ENCODE peak calls at places on chromosomes 13 and 19, in six cellular contexts. One of them, this sample, is unnamed.

GRCh38 chr19:12757544-12758274 is 6.1 kb downstream of the BEST2 start:
- DNase-seq in cardiac muscle cell: peak; percentile 76
- DNase-seq in upper lobe of right lung: peak; percentile 86
- DNase-seq in neural progenitor cell: peak; percentile 90
- DNase-seq in fibroblast of mammary gland: peak; percentile 68
- DNase-seq in LNCaP clone FGC: peak; percentile 23
- DNase-seq in this sample: peak; percentile 88

GRCh38 chr13:36341718-36342117 is 4.5 kb downstream of the SPART start:
- DNase-seq in cardiac muscle cell: no peak
- DNase-seq in upper lobe of right lung: no peak
- DNase-seq in neural progenitor cell: no peak
- DNase-seq in fibroblast of mammary gland: peak; percentile 58
- DNase-seq in LNCaP clone FGC: no peak
- DNase-seq in this sample: no peak

GRCh38 chr13:106847049-106847448 is 279.1 kb upstream of the ARGLU1 start:
- DNase-seq in cardiac muscle cell: no peak
- DNase-seq in upper lobe of right lung: no peak
- DNase-seq in neural progenitor cell: no peak
- DNase-seq in fibroblast of mammary gland: no peak
- DNase-seq in LNCaP clone FGC: no peak
- DNase-seq in this sample: no peak

GRCh38 chr13:44668707-44669106 is 92.6 kb upstream of the TSC22D1 start:
- DNase-seq in cardiac muscle cell: no peak
- DNase-seq in upper lobe of right lung: no peak
- DNase-seq in neural progenitor cell: no peak
- DNase-seq in fibroblast of mammary gland: peak; percentile 29
- DNase-seq in LNCaP clone FGC: no peak
- DNase-seq in this sample: no peak

GRCh38 chr19:9847087-9847671 is 12.1 kb downstream of the PIN1 start:
- DNase-seq in cardiac muscle cell: no peak
- DNase-seq in upper lobe of right lung: no peak
- DNase-seq in neural progenitor cell: peak; percentile 56
- DNase-seq in fibroblast of mammary gland: peak; percentile 98
- DNase-seq in LNCaP clone FGC: no peak
- DNase-seq in this sample: peak; percentile 35

GRCh38 chr19:15180451-15181390 is 20.1 kb downstream of the NOTCH3 start:
- DNase-seq in cardiac muscle cell: peak; percentile 43
- DNase-seq in upper lobe of right lung: peak; percentile 87
- DNase-seq in neural progenitor cell: peak; percentile 47
- DNase-seq in fibroblast of mammary gland: no peak
- DNase-seq in LNCaP clone FGC: no peak
- DNase-seq in this sample: no peak

GRCh38 chr19:16372065-16372915 is 47.7 kb downstream of the KLF2 start:
- DNase-seq in cardiac muscle cell: no peak
- DNase-seq in upper lobe of right lung: no peak
- DNase-seq in neural progenitor cell: no peak
- DNase-seq in fibroblast of mammary gland: no peak
- DNase-seq in LNCaP clone FGC: no peak
- DNase-seq in this sample: no peak

GRCh38 chr19:10899171-10899653 is 27.9 kb downstream of the CARM1 start:
- DNase-seq in cardiac muscle cell: no peak
- DNase-seq in upper lobe of right lung: peak; percentile 73
- DNase-seq in neural progenitor cell: no peak
- DNase-seq in fibroblast of mammary gland: no peak
- DNase-seq in LNCaP clone FGC: peak; percentile 93
- DNase-seq in this sample: no peak

GRCh38 chr13:46622918-46623256 is 69.9 kb downstream of the LRCH1 start:
- DNase-seq in cardiac muscle cell: no peak
- DNase-seq in upper lobe of right lung: no peak
- DNase-seq in neural progenitor cell: no peak
- DNase-seq in fibroblast of mammary gland: peak; percentile 92
- DNase-seq in LNCaP clone FGC: peak; percentile 42
- DNase-seq in this sample: no peak

GRCh38 chr13:102704238-102704750 is 9.4 kb upstream of the METTL21C start:
- DNase-seq in cardiac muscle cell: no peak
- DNase-seq in upper lobe of right lung: no peak
- DNase-seq in neural progenitor cell: no peak
- DNase-seq in fibroblast of mammary gland: no peak
- DNase-seq in LNCaP clone FGC: no peak
- DNase-seq in this sample: no peak

GRCh38 chr13:75279834-75280369 is 202.1 kb downstream of the TBC1D4 start:
- DNase-seq in cardiac muscle cell: no peak
- DNase-seq in upper lobe of right lung: no peak
- DNase-seq in neural progenitor cell: no peak
- DNase-seq in fibroblast of mammary gland: no peak
- DNase-seq in LNCaP clone FGC: no peak
- DNase-seq in this sample: no peak

GRCh38 chr19:13723206-13723605 is 41.1 kb upstream of the MRI1 start:
- DNase-seq in cardiac muscle cell: no peak
- DNase-seq in upper lobe of right lung: no peak
- DNase-seq in neural progenitor cell: no peak
- DNase-seq in fibroblast of mammary gland: peak; percentile 40
- DNase-seq in LNCaP clone FGC: no peak
- DNase-seq in this sample: no peak

GRCh38 chr13:28623782-28624706 is 34.9 kb upstream of the POMP start:
- DNase-seq in cardiac muscle cell: no peak
- DNase-seq in upper lobe of right lung: no peak
- DNase-seq in neural progenitor cell: no peak
- DNase-seq in fibroblast of mammary gland: peak; percentile 15
- DNase-seq in LNCaP clone FGC: no peak
- DNase-seq in this sample: no peak

GRCh38 chr13:46553886-46554855 is 1.2 kb downstream of the LRCH1 start:
- DNase-seq in cardiac muscle cell: peak; percentile 84
- DNase-seq in upper lobe of right lung: peak; percentile 88
- DNase-seq in neural progenitor cell: peak; percentile 78
- DNase-seq in fibroblast of mammary gland: peak; percentile 84
- DNase-seq in LNCaP clone FGC: no peak
- DNase-seq in this sample: peak; percentile 75

GRCh38 chr13:44903596-44903995 is 85.7 kb downstream of the NUFIP1 start:
- DNase-seq in cardiac muscle cell: no peak
- DNase-seq in upper lobe of right lung: peak; percentile 67
- DNase-seq in neural progenitor cell: peak; percentile 56
- DNase-seq in fibroblast of mammary gland: peak; percentile 96
- DNase-seq in LNCaP clone FGC: no peak
- DNase-seq in this sample: no peak

GRCh38 chr19:42208612-42209011 is 8.9 kb downstream of the DEDD2 start:
- DNase-seq in cardiac muscle cell: no peak
- DNase-seq in upper lobe of right lung: no peak
- DNase-seq in neural progenitor cell: no peak
- DNase-seq in fibroblast of mammary gland: no peak
- DNase-seq in LNCaP clone FGC: peak; percentile 30
- DNase-seq in this sample: no peak

GRCh38 chr13:59279024-59279423 is 884.7 kb downstream of the DIAPH3 start:
- DNase-seq in cardiac muscle cell: peak; percentile 10
- DNase-seq in upper lobe of right lung: no peak
- DNase-seq in neural progenitor cell: no peak
- DNase-seq in fibroblast of mammary gland: no peak
- DNase-seq in LNCaP clone FGC: no peak
- DNase-seq in this sample: no peak

GRCh38 chr13:99374169-99374991 is 67.2 kb upstream of the GPR183 start:
- DNase-seq in cardiac muscle cell: no peak
- DNase-seq in upper lobe of right lung: no peak
- DNase-seq in neural progenitor cell: no peak
- DNase-seq in fibroblast of mammary gland: no peak
- DNase-seq in LNCaP clone FGC: no peak
- DNase-seq in this sample: no peak

DNA sequence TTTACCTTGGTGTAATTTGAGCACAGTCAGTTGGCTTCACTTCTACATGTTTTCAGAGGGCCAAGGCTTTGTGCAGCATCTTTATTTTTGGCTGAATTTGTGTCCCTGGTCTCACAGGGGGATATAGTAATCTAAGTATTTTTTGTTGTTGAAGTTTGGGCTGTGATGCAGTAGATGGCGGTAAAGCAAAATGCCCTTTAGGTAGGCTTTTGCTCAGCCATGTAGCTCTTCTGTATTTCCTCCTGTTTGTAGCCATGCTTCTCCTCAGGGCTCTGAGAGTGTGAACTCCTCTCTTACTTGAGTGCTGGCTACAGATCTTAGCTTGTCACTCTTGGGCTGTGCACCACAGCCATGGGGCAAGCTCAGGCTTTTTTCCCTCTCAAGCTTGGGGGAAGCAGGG is 328.6 kb downstream of the SLITRK5 start:
- DNase-seq in cardiac muscle cell: peak; percentile 4
- DNase-seq in upper lobe of right lung: no peak
- DNase-seq in neural progenitor cell: no peak
- DNase-seq in fibroblast of mammary gland: peak; percentile 22
- DNase-seq in LNCaP clone FGC: no peak
- DNase-seq in this sample: no peak
- TF ChIP-seq CTCF in cardiac muscle cell: no peak
- TF ChIP-seq CTCF in upper lobe of right lung: no peak
- TF ChIP-seq CTCF in neural progenitor cell: no peak
- TF ChIP-seq CTCF in fibroblast of mammary gland: peak; percentile 27
- TF ChIP-seq CTCF in LNCaP clone FGC: peak; percentile 35
- TF ChIP-seq CTCF in this sample: no peak

GRCh38 chr13:38970380-38971051 is 20.1 kb downstream of the STOML3 start:
- DNase-seq in cardiac muscle cell: no peak
- DNase-seq in upper lobe of right lung: no peak
- DNase-seq in neural progenitor cell: no peak
- DNase-seq in fibroblast of mammary gland: no peak
- DNase-seq in LNCaP clone FGC: no peak
- DNase-seq in this sample: no peak
- TF ChIP-seq CTCF in cardiac muscle cell: no peak
- TF ChIP-seq CTCF in upper lobe of right lung: no peak
- TF ChIP-seq CTCF in neural progenitor cell: peak; percentile 36
- TF ChIP-seq CTCF in fibroblast of mammary gland: no peak
- TF ChIP-seq CTCF in LNCaP clone FGC: peak; percentile 11
- TF ChIP-seq CTCF in this sample: peak; percentile 24

GRCh38 chr19:6930190-6930589 is 42.8 kb downstream of the ADGRE1 start:
- DNase-seq in cardiac muscle cell: no peak
- DNase-seq in upper lobe of right lung: no peak
- DNase-seq in neural progenitor cell: no peak
- DNase-seq in fibroblast of mammary gland: no peak
- DNase-seq in LNCaP clone FGC: no peak
- DNase-seq in this sample: no peak

GRCh38 chr19:6925801-6926751 is 38.7 kb downstream of the ADGRE1 start:
- DNase-seq in cardiac muscle cell: no peak
- DNase-seq in upper lobe of right lung: no peak
- DNase-seq in neural progenitor cell: no peak
- DNase-seq in fibroblast of mammary gland: no peak
- DNase-seq in LNCaP clone FGC: no peak
- DNase-seq in this sample: peak; percentile 54
- TF ChIP-seq CTCF in cardiac muscle cell: no peak
- TF ChIP-seq CTCF in upper lobe of right lung: peak; percentile 8
- TF ChIP-seq CTCF in neural progenitor cell: no peak
- TF ChIP-seq CTCF in fibroblast of mammary gland: no peak
- TF ChIP-seq CTCF in LNCaP clone FGC: peak; percentile 17
- TF ChIP-seq CTCF in this sample: peak; percentile 18

GRCh38 chr13:63631006-63631405 is 2215.4 kb upstream of the PCDH20 start:
- DNase-seq in cardiac muscle cell: no peak
- DNase-seq in upper lobe of right lung: no peak
- DNase-seq in neural progenitor cell: no peak
- DNase-seq in fibroblast of mammary gland: no peak
- DNase-seq in LNCaP clone FGC: no peak
- DNase-seq in this sample: no peak

GRCh38 chr13:63636231-63636993 is 2220.8 kb upstream of the PCDH20 start:
- DNase-seq in cardiac muscle cell: no peak
- DNase-seq in upper lobe of right lung: no peak
- DNase-seq in neural progenitor cell: no peak
- DNase-seq in fibroblast of mammary gland: no peak
- DNase-seq in LNCaP clone FGC: no peak
- DNase-seq in this sample: peak; percentile 4
- TF ChIP-seq CTCF in cardiac muscle cell: no peak
- TF ChIP-seq CTCF in upper lobe of right lung: peak; percentile 13
- TF ChIP-seq CTCF in neural progenitor cell: peak; percentile 36
- TF ChIP-seq CTCF in fibroblast of mammary gland: peak; percentile 8
- TF ChIP-seq CTCF in LNCaP clone FGC: peak; percentile 13
- TF ChIP-seq CTCF in this sample: peak; percentile 43

GRCh38 chr19:49488046-49488862 is 846 bp downstream of the RPL13A start:
- DNase-seq in cardiac muscle cell: no peak
- DNase-seq in upper lobe of right lung: no peak
- DNase-seq in neural progenitor cell: peak; percentile 85
- DNase-seq in fibroblast of mammary gland: no peak
- DNase-seq in LNCaP clone FGC: no peak
- DNase-seq in this sample: no peak

GRCh38 chr19:49487277-49488045 is at the start of gene RPL13A:
- DNase-seq in cardiac muscle cell: peak; percentile 100
- DNase-seq in upper lobe of right lung: peak; percentile 100
- DNase-seq in neural progenitor cell: peak; percentile 100
- DNase-seq in fibroblast of mammary gland: peak; percentile 99
- DNase-seq in LNCaP clone FGC: peak; percentile 97
- DNase-seq in this sample: peak; percentile 97

GRCh38 chr19:49488863-49489537 is 1.6 kb downstream of the RPL13A start:
- DNase-seq in cardiac muscle cell: no peak
- DNase-seq in upper lobe of right lung: no peak
- DNase-seq in neural progenitor cell: peak; percentile 16
- DNase-seq in fibroblast of mammary gland: no peak
- DNase-seq in LNCaP clone FGC: no peak
- DNase-seq in this sample: no peak

GRCh38 chr19:49486232-49486631 is 1.2 kb upstream of the RPL13A start:
- DNase-seq in cardiac muscle cell: no peak
- DNase-seq in upper lobe of right lung: no peak
- DNase-seq in neural progenitor cell: peak; percentile 0
- DNase-seq in fibroblast of mammary gland: no peak
- DNase-seq in LNCaP clone FGC: no peak
- DNase-seq in this sample: no peak

GRCh38 chr19:49486710-49487276 is 615 bp upstream of the RPL13A start:
- DNase-seq in cardiac muscle cell: no peak
- DNase-seq in upper lobe of right lung: no peak
- DNase-seq in neural progenitor cell: no peak
- DNase-seq in fibroblast of mammary gland: no peak
- DNase-seq in LNCaP clone FGC: no peak
- DNase-seq in this sample: no peak
- TF ChIP-seq CTCF in cardiac muscle cell: no peak
- TF ChIP-seq CTCF in upper lobe of right lung: peak; percentile 15
- TF ChIP-seq CTCF in neural progenitor cell: peak; percentile 25
- TF ChIP-seq CTCF in fibroblast of mammary gland: no peak
- TF ChIP-seq CTCF in LNCaP clone FGC: no peak
- TF ChIP-seq CTCF in this sample: no peak

This sample was measured in GM13977.